ENCODE peak calls at places on chromosomes 4 and X, in four cellular contexts. One of them, this sample, is unnamed.

GRCh38 chrX:20585782-20586181 is 319.1 kb upstream of the RPS6KA3 start:
- DNase-seq in GM23338: no peak
- DNase-seq in MG63: no peak
- DNase-seq in LHCN-M2: no peak
- DNase-seq in this sample: no peak

GRCh38 chrX:154322890-154323289 is 27.3 kb downstream of the TKTL1 start:
- DNase-seq in GM23338: no peak
- DNase-seq in MG63: no peak
- DNase-seq in LHCN-M2: no peak
- DNase-seq in this sample: no peak

GRCh38 chr4:26171953-26172352 is 148.9 kb upstream of the RBPJ start:
- DNase-seq in GM23338: no peak
- DNase-seq in MG63: peak
- DNase-seq in LHCN-M2: peak
- DNase-seq in this sample: no peak

GRCh38 chr4:73706811-73707210 is 33.6 kb upstream of the CXCL8 start:
- DNase-seq in GM23338: no peak
- DNase-seq in MG63: no peak
- DNase-seq in LHCN-M2: no peak
- DNase-seq in this sample: no peak

GRCh38 chr4:22670953-22671352 is 21.8 kb upstream of the GBA3 start:
- DNase-seq in GM23338: no peak
- DNase-seq in MG63: no peak
- DNase-seq in LHCN-M2: no peak
- DNase-seq in this sample: no peak

GRCh38 chr4:148514041-148514440 is 71.8 kb upstream of the NR3C2 start:
- DNase-seq in GM23338: no peak
- DNase-seq in MG63: no peak
- DNase-seq in LHCN-M2: peak
- DNase-seq in this sample: no peak

GRCh38 chrX:47707031-47707780 is 48.2 kb upstream of the UXT start:
- DNase-seq in GM23338: no peak
- DNase-seq in MG63: no peak
- DNase-seq in LHCN-M2: peak
- DNase-seq in this sample: no peak

GRCh38 chrX:103373581-103373980 is 2.8 kb upstream of the BEX3 start:
- DNase-seq in GM23338: no peak
- DNase-seq in MG63: no peak
- DNase-seq in LHCN-M2: no peak
- DNase-seq in this sample: no peak

GRCh38 chrX:82134378-82134777 is 932.5 kb downstream of the SH3BGRL start:
- DNase-seq in GM23338: no peak
- DNase-seq in MG63: no peak
- DNase-seq in LHCN-M2: peak
- DNase-seq in this sample: no peak

GRCh38 chr4:56181140-56181950 is 205.9 kb downstream of the AASDH start:
- DNase-seq in GM23338: no peak
- DNase-seq in MG63: peak
- DNase-seq in LHCN-M2: no peak
- DNase-seq in this sample: no peak

GRCh38 chrX:29090811-29091210 is 503.6 kb downstream of the IL1RAPL1 start:
- DNase-seq in GM23338: peak
- DNase-seq in MG63: peak
- DNase-seq in LHCN-M2: no peak
- DNase-seq in this sample: no peak

GRCh38 chr4:165439344-165439743 is 60.5 kb downstream of the CPE start:
- DNase-seq in GM23338: no peak
- DNase-seq in MG63: no peak
- DNase-seq in LHCN-M2: no peak
- DNase-seq in this sample: no peak

GRCh38 chrX:31609130-31609529 is 537.3 kb upstream of the FTHL17 start:
- DNase-seq in GM23338: no peak
- DNase-seq in MG63: peak
- DNase-seq in LHCN-M2: peak
- DNase-seq in this sample: no peak

GRCh38 chr4:108336076-108336475 is 167.3 kb upstream of the LEF1 start:
- DNase-seq in GM23338: no peak
- DNase-seq in MG63: no peak
- DNase-seq in LHCN-M2: peak
- DNase-seq in this sample: no peak

This sample was measured in progenitor cell of endocrine pancreas.